ENCODE peak calls at places on chromosome 17, in seven cellular contexts. Q is GM12865, O is left ventricle myocardium inferior, U is fibroblast of the aortic adventitia, P is fibroblast of lung, N is A549, B is nephron progenitor cell. E is an unnamed sample.

GRCh38 chr17:40447148-40447644 is 3.9 kb downstream of the IGFBP4 start:
- DNase-seq in Q (no peak), O (no peak), U (peak; percentile 37), P (no peak), N (no peak), B (no peak), E (no peak)

GRCh38 chr17:28552201-28552999 is at the start of gene UNC119:
- DNase-seq in Q (peak; percentile 84), O (peak; percentile 85), U (peak; percentile 47), P (peak; percentile 55), N (peak; percentile 59), B (peak; percentile 90), E (peak; percentile 18)

GRCh38 chr17:67365762-67366192 is 600 bp downstream of the PSMD12 start:
- DNase-seq in Q (peak; percentile 53), O (no peak), U (peak; percentile 70), P (peak; percentile 71), N (peak; percentile 41), B (no peak), E (no peak)

GRCh38 chr17:48297825-48298224 is 132.2 kb downstream of the SKAP1 start:
- DNase-seq in Q (no peak), O (no peak), U (no peak), P (no peak), N (no peak), B (no peak), E (no peak)

GRCh38 chr17:73308017-73308823 is 3.6 kb downstream of the CDC42EP4 start:
- DNase-seq in Q (no peak), O (peak; percentile 80), U (peak; percentile 98), P (peak; percentile 95), N (peak; percentile 95), B (no peak), E (no peak)

GRCh38 chr17:45433136-45433535 is 466 bp upstream of the ARHGAP27 start:
- DNase-seq in Q (no peak), O (no peak), U (no peak), P (no peak), N (no peak), B (no peak), E (no peak)

GRCh38 chr17:66177048-66177447 is 14.9 kb downstream of the CEP112 start:
- DNase-seq in Q (no peak), O (no peak), U (no peak), P (no peak), N (no peak), B (no peak), E (no peak)

GRCh38 chr17:79840204-79840988 is 1.2 kb upstream of the CBX4 start:
- DNase-seq in Q (peak; percentile 14), O (peak; percentile 80), U (peak; percentile 69), P (peak; percentile 66), N (peak; percentile 54), B (peak; percentile 51), E (no peak)

GRCh38 chr17:83071365-83071764 is 8.0 kb upstream of the METRNL start:
- DNase-seq in Q (no peak), O (no peak), U (no peak), P (no peak), N (no peak), B (no peak), E (no peak)

GRCh38 chr17:2406903-2407790 is 6.3 kb upstream of the MNT start:
- DNase-seq in Q (no peak), O (peak; percentile 58), U (peak; percentile 85), P (peak; percentile 93), N (peak; percentile 89), B (peak; percentile 23), E (no peak)

GRCh38 chr17:48907713-48908046 is 527 bp upstream of the UBE2Z start:
- DNase-seq in Q (no peak), O (no peak), U (no peak), P (peak; percentile 69), N (peak; percentile 80), B (no peak), E (peak; percentile 30)

GRCh38 chr17:47635734-47636133 is 14.0 kb upstream of the KPNB1 start:
- DNase-seq in Q (no peak), O (no peak), U (no peak), P (no peak), N (no peak), B (no peak), E (no peak)

GRCh38 chr17:17391575-17392370 is 85.0 kb upstream of the MED9 start:
- DNase-seq in Q (peak; percentile 83), O (no peak), U (no peak), P (no peak), N (peak; percentile 51), B (no peak), E (no peak)

GRCh38 chr17:47427985-47428384 is 102.9 kb upstream of the NPEPPS start:
- DNase-seq in Q (no peak), O (no peak), U (no peak), P (no peak), N (peak; percentile 21), B (no peak), E (no peak)

GRCh38 chr17:142102-142661 is 4.8 kb downstream of the SCGB1C2 start:
- DNase-seq in Q (peak; percentile 42), O (no peak), U (peak; percentile 2), P (no peak), N (peak; percentile 80), B (no peak), E (no peak)

GRCh38 chr17:64780096-64781012 is 118.2 kb upstream of the SMURF2 start:
- DNase-seq in Q (peak; percentile 55), O (peak; percentile 43), U (no peak), P (no peak), N (peak; percentile 62), B (peak; percentile 67), E (no peak)

GRCh38 chr17:19386974-19387920 is at the start of gene MFAP4:
- DNase-seq in Q (no peak), O (peak; percentile 74), U (peak; percentile 98), P (peak; percentile 97), N (no peak), B (peak; percentile 73), E (peak; percentile 91)

GRCh38 chr17:82888583-82889495 is 49.0 kb upstream of the ZNF750 start:
- DNase-seq in Q (no peak), O (peak; percentile 71), U (no peak), P (no peak), N (no peak), B (no peak), E (no peak)

GRCh38 chr17:34616148-34616547 is 36.8 kb downstream of the TMEM132E start:
- DNase-seq in Q (no peak), O (no peak), U (no peak), P (no peak), N (no peak), B (peak; percentile 78), E (no peak)

GRCh38 chr17:81129289-81129688 is 36.0 kb upstream of the PVALEF start:
- DNase-seq in Q (no peak), O (no peak), U (no peak), P (no peak), N (no peak), B (no peak), E (no peak)
- TF ChIP-seq CTCF in Q (no peak), O (no peak), U (no peak), P (no peak), N (peak; percentile 19), B (no peak), E (no peak)

DNA sequence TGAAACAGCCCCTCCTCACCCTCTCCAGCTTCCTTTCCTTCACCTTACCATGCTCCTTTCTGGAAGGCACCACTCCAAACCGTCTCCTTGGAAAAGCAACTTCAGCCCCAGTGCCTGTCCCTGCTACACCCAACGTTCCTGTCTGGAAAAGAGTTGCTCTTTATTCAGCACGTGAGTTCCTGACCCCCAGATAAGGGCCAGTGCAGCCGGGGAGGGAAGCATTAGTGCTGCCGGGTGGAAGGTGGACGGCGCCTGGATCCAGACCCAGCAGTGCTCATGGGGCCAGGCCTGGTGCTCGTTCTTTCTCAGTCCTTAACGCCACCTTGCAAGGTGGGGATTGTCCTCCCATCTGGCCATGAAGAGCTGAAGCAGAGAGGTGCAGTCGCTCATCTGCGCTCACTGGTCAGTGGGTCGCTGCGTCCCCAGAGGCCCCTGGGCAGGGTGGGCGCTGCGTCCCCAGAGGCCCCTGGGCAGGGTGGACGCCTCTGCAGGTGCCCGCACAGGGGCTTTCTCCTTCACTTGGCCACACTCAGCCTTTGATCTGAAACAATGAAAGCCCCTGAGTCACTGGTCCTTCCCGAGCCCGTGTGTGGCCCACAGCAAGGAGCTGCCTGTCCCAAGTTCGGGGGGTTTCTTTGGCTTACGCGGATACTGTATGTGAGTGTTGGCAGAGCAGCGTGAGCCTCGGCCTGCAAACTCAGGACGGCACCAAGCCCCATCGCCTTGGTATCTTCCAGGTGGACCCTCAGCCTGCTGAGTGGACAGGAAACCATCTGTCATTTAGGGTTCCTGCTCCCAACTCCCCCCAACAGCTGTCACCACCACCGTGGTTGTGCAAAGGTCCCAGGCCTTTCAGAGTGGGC is 117.1 kb downstream of the SEC14L1 start:
- DNase-seq in Q (no peak), O (no peak), U (no peak), P (no peak), N (no peak), B (no peak), E (no peak)
- TF ChIP-seq CTCF in Q (no peak), O (no peak), U (no peak), P (no peak), N (no peak), B (no peak), E (no peak)

DNA sequence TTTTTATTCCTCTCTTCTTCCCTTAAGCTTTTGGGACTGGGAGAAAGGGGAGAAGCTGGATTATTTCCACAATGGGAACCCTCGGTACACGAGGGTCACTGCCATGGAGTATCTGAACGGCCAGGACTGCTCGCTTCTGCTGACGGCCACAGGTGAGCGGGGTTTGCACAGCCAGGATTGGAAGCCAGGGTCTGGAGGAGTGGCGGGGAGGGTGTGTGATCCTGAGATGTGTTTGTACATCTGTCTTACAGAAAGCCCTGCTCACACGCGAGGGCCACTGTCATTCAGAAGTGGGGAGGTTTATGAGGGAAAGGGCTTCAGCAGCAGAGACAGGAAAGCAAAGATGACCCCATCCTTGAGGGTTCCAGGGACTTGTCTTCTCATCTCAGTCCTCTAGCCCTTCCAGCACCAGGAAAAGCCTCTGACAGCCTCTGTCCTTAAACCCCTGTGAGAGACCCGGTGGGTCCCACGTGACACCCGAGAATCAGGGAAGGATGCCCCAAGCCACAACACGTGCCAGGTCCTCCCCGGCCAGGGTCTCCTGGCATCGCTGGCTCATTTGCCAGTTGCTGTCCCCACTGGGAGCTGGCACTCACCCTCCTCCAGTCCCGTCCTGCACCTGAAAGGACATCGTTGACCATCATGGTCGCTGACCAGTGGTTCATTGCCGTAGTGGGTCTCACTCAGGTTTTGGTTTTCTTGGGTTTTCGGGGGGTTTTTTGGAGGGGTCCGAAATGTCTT is 44.3 kb upstream of the CHMP6 start:
- DNase-seq in Q (no peak), O (peak; percentile 7), U (no peak), P (no peak), N (no peak), B (no peak), E (no peak)
- TF ChIP-seq CTCF in Q (no peak), O (no peak), U (no peak), P (no peak), N (no peak), B (no peak), E (no peak)

GRCh38 chr17:75817571-75817970 is 26.6 kb downstream of the UNC13D start:
- DNase-seq in Q (no peak), O (no peak), U (no peak), P (no peak), N (no peak), B (no peak), E (no peak)

GRCh38 chr17:75818326-75818885 is 25.8 kb downstream of the UNC13D start:
- DNase-seq in Q (no peak), O (no peak), U (no peak), P (no peak), N (no peak), B (no peak), E (no peak)

GRCh38 chr17:75820411-75821080 is 23.7 kb downstream of the UNC13D start:
- DNase-seq in Q (no peak), O (no peak), U (no peak), P (no peak), N (no peak), B (no peak), E (no peak)

GRCh38 chr17:75819723-75820410 is 24.3 kb downstream of the UNC13D start:
- DNase-seq in Q (no peak), O (no peak), U (no peak), P (no peak), N (no peak), B (no peak), E (no peak)

GRCh38 chr17:75819116-75819515 is 25.1 kb downstream of the UNC13D start:
- DNase-seq in Q (no peak), O (no peak), U (no peak), P (no peak), N (no peak), B (no peak), E (no peak)
- TF ChIP-seq CTCF in Q (no peak), O (no peak), U (no peak), P (no peak), N (no peak), B (no peak), E (no peak)

E was measured in AG09319.